ENCODE peak calls at places on chromosomes 6 and 20, in nine cellular contexts. V is Calu3, Y is SW480, P is AG20443, L is lung microvascular endothelial cell, W is EL, U is germinal center, Z is HuH-7, C is mesendoderm. E is an unnamed sample.

GRCh38 chr6:135623979-135624378 is 126.4 kb upstream of the AHI1 start:
- DNase-seq in V (no peak), Y (no peak), P (no peak), L (no peak), W (no peak), U (no peak), Z (no peak), C (no peak), E (no peak)

GRCh38 chr20:48626938-48627736 is 200.7 kb downstream of the PREX1 start:
- DNase-seq in V (no peak), Y (no peak), P (no peak), L (no peak), W (no peak), U (no peak), Z (no peak), C (no peak), E (no peak)

GRCh38 chr20:4073852-4074741 is 58.7 kb upstream of the RNF24 start:
- DNase-seq in V (no peak), Y (no peak), P (no peak), L (no peak), W (no peak), U (no peak), Z (no peak), C (no peak), E (no peak)

GRCh38 chr20:22575087-22575721 is 9.2 kb downstream of the FOXA2 start:
- DNase-seq in V (no peak), Y (no peak), P (no peak), L (no peak), W (peak), U (no peak), Z (no peak), C (peak), E (no peak)

GRCh38 chr6:116385462-116385807 is 14.7 kb downstream of the DSE start:
- DNase-seq in V (no peak), Y (no peak), P (peak), L (no peak), W (peak), U (no peak), Z (no peak), C (no peak), E (no peak)

GRCh38 chr6:166109608-166110007 is 58.0 kb downstream of the TBXT start:
- DNase-seq in V (no peak), Y (no peak), P (no peak), L (no peak), W (no peak), U (no peak), Z (no peak), C (no peak), E (no peak)

GRCh38 chr6:85464260-85464644 is 14.4 kb downstream of the NT5E start:
- DNase-seq in V (peak), Y (peak), P (peak), L (peak), W (peak), U (no peak), Z (no peak), C (no peak), E (no peak)

GRCh38 chr6:28589234-28589951 is 63.7 kb downstream of the GPX5 start:
- DNase-seq in V (peak), Y (peak), P (peak), L (peak), W (peak), U (peak), Z (peak), C (peak), E (no peak)

GRCh38 chr6:135514706-135515105 is 17.2 kb upstream of the AHI1 start:
- DNase-seq in V (no peak), Y (no peak), P (no peak), L (no peak), W (no peak), U (no peak), Z (no peak), C (peak), E (no peak)

GRCh38 chr6:35088281-35089215 is 52.6 kb downstream of the TCP11 start:
- DNase-seq in V (no peak), Y (no peak), P (peak), L (no peak), W (no peak), U (no peak), Z (peak), C (no peak), E (no peak)

GRCh38 chr6:135231469-135231844 is 50.3 kb downstream of the MYB start:
- DNase-seq in V (no peak), Y (peak), P (no peak), L (no peak), W (peak), U (no peak), Z (no peak), C (no peak), E (no peak)

GRCh38 chr6:25088513-25088912 is 152.8 kb upstream of the RIPOR2 start:
- DNase-seq in V (no peak), Y (no peak), P (no peak), L (peak), W (peak), U (no peak), Z (no peak), C (no peak), E (no peak)

GRCh38 chr6:105179244-105180065 is at the start of gene POPDC3:
- DNase-seq in V (peak), Y (peak), P (peak), L (peak), W (peak), U (peak), Z (peak), C (peak), E (no peak)

GRCh38 chr20:63441136-63441776 is 31.2 kb downstream of the KCNQ2 start:
- DNase-seq in V (no peak), Y (no peak), P (no peak), L (no peak), W (no peak), U (no peak), Z (no peak), C (no peak), E (no peak)

GRCh38 chr6:38169826-38170526 is 350.4 kb downstream of the ZFAND3 start:
- DNase-seq in V (no peak), Y (no peak), P (no peak), L (no peak), W (no peak), U (no peak), Z (no peak), C (peak), E (no peak)

GRCh38 chr6:113875470-113875869 is 18.3 kb downstream of the MARCKS start:
- DNase-seq in V (no peak), Y (peak), P (peak), L (no peak), W (peak), U (no peak), Z (no peak), C (peak), E (no peak)

GRCh38 chr6:35148167-35148741 is 7.1 kb upstream of the TCP11 start:
- DNase-seq in V (no peak), Y (no peak), P (peak), L (no peak), W (peak), U (no peak), Z (no peak), C (peak), E (no peak)

GRCh38 chr6:75759207-75759606 is 10.2 kb downstream of the MYO6 start:
- DNase-seq in V (peak), Y (no peak), P (no peak), L (no peak), W (no peak), U (no peak), Z (no peak), C (peak), E (no peak)

GRCh38 chr6:167495506-167496391 is 170.9 kb downstream of the TTLL2 start:
- DNase-seq in V (no peak), Y (no peak), P (no peak), L (peak), W (no peak), U (no peak), Z (no peak), C (no peak), E (no peak)

GRCh38 chr20:41991412-41991811 is 373.2 kb upstream of the CHD6 start:
- DNase-seq in V (no peak), Y (no peak), P (no peak), L (no peak), W (no peak), U (no peak), Z (no peak), C (no peak), E (no peak)

GRCh38 chr20:2900845-2901592 is 27.7 kb downstream of the PTPRA start:
- DNase-seq in V (no peak), Y (no peak), P (no peak), L (peak), W (no peak), U (no peak), Z (no peak), C (no peak), E (no peak)

GRCh38 chr6:38688579-38689087 is 14.3 kb downstream of the GLO1 start:
- DNase-seq in V (no peak), Y (no peak), P (no peak), L (no peak), W (no peak), U (peak), Z (no peak), C (peak), E (no peak)

GRCh38 chr6:30264731-30265130 is 51.5 kb upstream of the TRIM26 start:
- DNase-seq in V (no peak), Y (no peak), P (peak), L (no peak), W (peak), U (no peak), Z (no peak), C (no peak), E (no peak)

GRCh38 chr6:157143885-157144795 is 179.2 kb downstream of the TMEM242 start:
- DNase-seq in V (no peak), Y (no peak), P (no peak), L (no peak), W (peak), U (no peak), Z (no peak), C (peak), E (no peak)

GRCh38 chr6:22271044-22271443 is 25.8 kb downstream of the PRL start:
- DNase-seq in V (no peak), Y (no peak), P (no peak), L (no peak), W (no peak), U (no peak), Z (no peak), C (no peak), E (no peak)

GRCh38 chr6:145091827-145092164 is 643.5 kb downstream of the EPM2A start:
- DNase-seq in V (no peak), Y (no peak), P (no peak), L (no peak), W (no peak), U (no peak), Z (peak), C (no peak), E (no peak)

GRCh38 chr6:160742090-160742489 is 40.0 kb downstream of the PLG start:
- DNase-seq in V (no peak), Y (no peak), P (no peak), L (no peak), W (no peak), U (no peak), Z (no peak), C (no peak), E (no peak)

GRCh38 chr20:1833728-1834726 is 61.2 kb upstream of the SIRPA start:
- DNase-seq in V (no peak), Y (no peak), P (no peak), L (no peak), W (no peak), U (no peak), Z (no peak), C (no peak), E (no peak)

GRCh38 chr6:135905604-135906300 is 54.3 kb downstream of the PDE7B start:
- DNase-seq in V (no peak), Y (no peak), P (no peak), L (no peak), W (no peak), U (no peak), Z (no peak), C (no peak), E (no peak)

GRCh38 chr6:109816452-109817374 is 125.6 kb downstream of the FIG4 start:
- DNase-seq in V (no peak), Y (no peak), P (no peak), L (peak), W (no peak), U (no peak), Z (no peak), C (no peak), E (no peak)

GRCh38 chr6:118562959-118563358 is 14.9 kb downstream of the PLN start:
- DNase-seq in V (no peak), Y (no peak), P (peak), L (no peak), W (no peak), U (no peak), Z (no peak), C (no peak), E (no peak)